ENCODE peak calls at places on chromosomes 13 and 19, in four cellular contexts. M is colonic mucosa, Q is lower lobe of right lung, H is left ventricle myocardium inferior. U is an unnamed sample.
A peak's percentile ranks its signal among the peaks of the same experiment; 100 is the strongest.

GRCh38 chr19:49746206-49746958 is 16.7 kb downstream of the TSKS start:
- DNase-seq in M (peak; percentile 42), Q (peak; percentile 70), H (peak; percentile 38), U (no peak)

GRCh38 chr13:51935326-51936171 is 73.8 kb downstream of the CCDC70 start:
- DNase-seq in M (peak; percentile 52), Q (no peak), H (no peak), U (no peak)

GRCh38 chr19:49069026-49069425 is 3.5 kb downstream of the KCNA7 start:
- DNase-seq in M (no peak), Q (no peak), H (no peak), U (no peak)

GRCh38 chr13:30829145-30829544 is 76.9 kb upstream of the MEDAG start:
- DNase-seq in M (no peak), Q (no peak), H (no peak), U (peak; percentile 91)

GRCh38 chr13:76992548-76993001 is 694 bp downstream of the CLN5 start:
- DNase-seq in M (peak; percentile 61), Q (no peak), H (no peak), U (no peak)

GRCh38 chr13:110685305-110685704 is 20.6 kb downstream of the CARS2 start:
- DNase-seq in M (no peak), Q (no peak), H (no peak), U (no peak)

GRCh38 chr19:12527034-12527836 is 24.0 kb downstream of the ZNF564 start:
- DNase-seq in M (no peak), Q (no peak), H (no peak), U (peak; percentile 6)

GRCh38 chr13:51961493-51962403 is 49.5 kb downstream of the ATP7B start:
- DNase-seq in M (no peak), Q (no peak), H (no peak), U (no peak)

GRCh38 chr19:16657384-16657783 is 2.6 kb downstream of the SMIM7 start:
- DNase-seq in M (no peak), Q (no peak), H (no peak), U (no peak)

GRCh38 chr19:33430674-33431277 is 57.3 kb downstream of the CEBPG start:
- DNase-seq in M (peak; percentile 68), Q (peak; percentile 68), H (peak; percentile 59), U (peak; percentile 63)

GRCh38 chr19:34254552-34255432 is at the start of gene GARRE1:
- DNase-seq in M (peak; percentile 41), Q (peak; percentile 59), H (peak; percentile 45), U (peak; percentile 75)

GRCh38 chr13:113577881-113578435 is 6.6 kb upstream of the TFDP1 start:
- DNase-seq in M (no peak), Q (no peak), H (no peak), U (no peak)

GRCh38 chr13:33676700-33677048 is 141.3 kb upstream of the RFC3 start:
- DNase-seq in M (peak; percentile 70), Q (peak; percentile 50), H (peak; percentile 31), U (no peak)

GRCh38 chr19:7187605-7188339 is 106.4 kb downstream of the INSR start:
- DNase-seq in M (no peak), Q (no peak), H (no peak), U (no peak)

GRCh38 chr19:47273313-47274070 is 1.2 kb upstream of the INAFM1 start:
- DNase-seq in M (peak; percentile 97), Q (peak; percentile 95), H (peak; percentile 92), U (peak; percentile 85)

GRCh38 chr19:55526216-55527196 is 10.4 kb downstream of the SBK2 start:
- DNase-seq in M (peak; percentile 81), Q (peak; percentile 84), H (peak; percentile 82), U (peak; percentile 84)

GRCh38 chr13:23506821-23507210 is 63.4 kb upstream of the TNFRSF19 start:
- DNase-seq in M (no peak), Q (no peak), H (no peak), U (no peak)

GRCh38 chr13:75139291-75139690 is 342.7 kb downstream of the TBC1D4 start:
- DNase-seq in M (no peak), Q (no peak), H (no peak), U (no peak)

GRCh38 chr19:38693380-38694223 is 46.2 kb downstream of the ACTN4 start:
- DNase-seq in M (no peak), Q (no peak), H (no peak), U (peak; percentile 94)

GRCh38 chr19:32397736-32398135 is 7.8 kb upstream of the DPY19L3 start:
- DNase-seq in M (no peak), Q (no peak), H (no peak), U (peak; percentile 16)

GRCh38 chr13:24097667-24098066 is 62.9 kb upstream of the SPATA13 start:
- DNase-seq in M (no peak), Q (no peak), H (no peak), U (no peak)

GRCh38 chr13:105334211-105334610 is 1201.3 kb downstream of the EFNB2 start:
- DNase-seq in M (no peak), Q (no peak), H (no peak), U (no peak)

GRCh38 chr19:18503971-18504885 is 17.6 kb downstream of the ELL start:
- DNase-seq in M (peak; percentile 90), Q (no peak), H (no peak), U (no peak)

GRCh38 chr13:47794963-47795362 is 206.1 kb downstream of the SUCLA2 start:
- DNase-seq in M (no peak), Q (no peak), H (no peak), U (no peak)

GRCh38 chr19:8036438-8037099 is 16.0 kb upstream of the CCL25 start:
- DNase-seq in M (no peak), Q (no peak), H (no peak), U (no peak)

GRCh38 chr19:45905016-45905415 is 2.6 kb upstream of the MYPOP start:
- DNase-seq in M (no peak), Q (no peak), H (no peak), U (no peak)

GRCh38 chr13:109782066-109782822 is 4.1 kb downstream of the IRS2 start:
- DNase-seq in M (no peak), Q (no peak), H (no peak), U (no peak)

GRCh38 chr13:110000534-110001345 is 214.4 kb upstream of the IRS2 start:
- DNase-seq in M (no peak), Q (no peak), H (no peak), U (no peak)

DNA sequence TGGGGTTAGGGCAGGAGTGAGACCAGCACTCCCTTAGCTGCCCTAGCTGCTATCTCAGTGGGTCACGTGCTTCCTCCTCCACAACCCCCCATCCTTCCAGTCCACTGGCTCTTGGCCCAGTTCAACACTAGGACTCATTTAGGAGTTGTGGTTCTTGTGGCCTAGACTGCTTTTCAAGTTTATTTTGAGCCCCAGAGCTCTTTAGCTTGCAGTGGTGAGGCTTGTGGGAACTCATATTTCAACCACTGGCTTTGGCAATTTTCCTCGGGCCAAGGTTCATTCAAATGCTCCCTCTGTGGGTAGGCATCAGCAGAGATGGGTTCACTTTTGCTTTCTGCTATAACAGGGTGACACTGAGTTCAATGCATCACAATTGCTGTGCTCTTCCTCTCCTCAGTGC is 436.2 kb upstream of the SLITRK5 start:
- DNase-seq in M (no peak), Q (no peak), H (no peak), U (no peak)
- TF ChIP-seq CTCF in M (no peak), Q (no peak), H (no peak), U (no peak)

DNA sequence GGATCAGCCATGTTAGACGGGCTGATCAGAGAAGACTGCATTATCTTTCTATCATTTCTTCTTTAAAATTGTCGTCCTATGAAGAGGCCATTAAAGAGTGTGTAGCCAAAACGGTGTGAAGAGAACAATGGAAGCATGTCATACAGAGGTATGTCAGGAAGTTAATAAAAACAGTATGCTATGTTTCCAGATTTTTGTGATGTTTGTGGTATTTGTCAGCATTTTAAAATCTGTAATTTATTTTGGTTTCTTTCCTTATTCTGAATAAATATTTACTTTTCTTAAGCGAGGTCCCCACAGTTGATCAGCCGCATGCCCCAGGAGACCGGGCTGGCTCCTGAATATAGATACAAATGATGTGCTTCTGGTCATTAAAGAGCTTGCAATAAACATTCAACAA is 142.9 kb upstream of the SERP2 start:
- DNase-seq in M (no peak), Q (no peak), H (no peak), U (peak; percentile 46)
- H3K27ac ChIP-seq in M (peak overlapping the region; percentile 7), Q (no peak overlapping the region), H (no peak overlapping the region), U (peak overlapping the region; percentile 99)

DNA sequence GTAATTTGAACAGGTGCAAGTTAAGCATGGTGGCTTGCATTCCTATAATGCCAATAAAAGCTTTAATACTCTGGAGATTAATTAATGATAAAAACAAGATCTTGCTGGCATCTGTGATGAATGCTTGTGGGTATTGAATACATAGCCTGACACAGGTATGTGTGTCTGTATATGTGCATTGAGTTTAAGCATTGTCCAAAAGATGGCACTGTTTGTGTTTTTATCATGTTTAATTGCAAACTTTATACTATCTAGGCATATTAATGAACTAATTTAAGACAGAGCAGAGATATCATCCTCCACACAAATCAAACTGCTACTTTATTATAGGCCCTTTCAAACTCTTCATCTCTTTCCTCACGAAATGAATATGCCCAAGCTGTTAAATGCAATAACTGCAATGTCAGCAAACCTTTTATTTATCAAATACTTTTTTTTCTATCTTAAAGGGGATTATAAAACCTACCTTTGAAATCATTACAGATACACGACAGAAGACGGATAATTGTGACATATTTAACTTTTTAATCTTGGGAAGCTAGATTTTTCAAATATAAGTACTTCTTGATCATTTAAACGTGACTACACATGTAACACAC is 86.5 kb downstream of the TNFSF11 start:
- DNase-seq in M (no peak), Q (no peak), H (no peak), U (no peak)
- TF ChIP-seq CTCF in M (no peak), Q (no peak), H (peak; percentile 49), U (peak; percentile 49)

DNA sequence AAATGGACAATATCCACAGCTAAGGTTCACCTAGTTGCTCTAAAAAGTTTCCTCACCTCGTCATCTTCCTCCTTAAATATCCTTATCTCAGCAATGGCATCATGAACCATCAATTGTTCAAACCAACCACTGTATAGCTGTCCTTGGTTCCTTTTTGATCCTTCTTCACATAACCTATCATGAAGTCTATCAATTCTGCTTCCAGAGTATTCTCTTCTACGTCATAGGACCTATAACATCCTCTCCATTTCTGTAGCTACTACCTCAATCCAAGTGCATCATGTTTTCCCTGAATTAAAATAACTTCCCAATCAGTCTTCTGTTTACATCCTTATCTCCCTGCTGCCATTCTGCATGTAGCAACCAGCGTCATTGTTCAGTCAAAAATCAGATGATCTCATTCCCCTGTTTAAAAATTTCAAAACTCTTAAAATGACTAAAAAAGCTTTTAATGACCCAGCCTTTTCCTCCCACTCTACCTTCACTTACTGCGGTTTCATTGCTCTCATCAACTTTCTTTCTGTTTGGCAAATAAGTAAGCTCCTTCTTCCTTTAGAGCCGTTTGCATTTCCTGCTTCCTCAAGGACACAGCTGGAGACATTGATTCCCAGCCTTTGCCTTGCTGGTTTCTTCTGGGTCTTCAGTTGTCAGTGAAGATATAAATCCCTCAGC is 223.9 kb upstream of the MIR17HG start:
- DNase-seq in M (no peak), Q (no peak), H (no peak), U (no peak)
- H3K27ac ChIP-seq in M (no peak overlapping the region), Q (no peak overlapping the region), H (no peak overlapping the region), U (no peak overlapping the region)

DNA sequence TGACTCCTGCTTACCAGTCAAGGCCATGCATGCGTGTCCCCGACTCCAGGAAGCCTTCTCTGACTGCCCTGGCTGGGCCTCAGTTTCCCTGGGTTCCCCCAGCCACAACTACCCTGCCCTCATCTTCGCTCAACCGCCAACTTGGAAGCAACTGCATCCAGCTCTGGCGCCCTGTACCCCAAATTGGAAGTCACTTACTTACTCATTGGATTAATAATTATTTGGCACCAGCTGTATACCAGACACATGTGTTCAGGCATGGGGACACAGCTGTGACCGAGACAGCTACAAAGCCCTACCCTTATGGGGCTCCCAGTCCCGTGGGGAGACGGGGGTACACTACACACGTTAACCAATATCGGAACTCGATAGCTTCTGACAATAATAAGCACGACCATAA is 10.9 kb upstream of the SEMA6B start:
- DNase-seq in M (no peak), Q (no peak), H (no peak), U (no peak)
- TF ChIP-seq CTCF in M (no peak), Q (no peak), H (no peak), U (no peak)

GRCh38 chr13:102781591-102781990 is 8.0 kb upstream of the TEX30 start:
- DNase-seq in M (no peak), Q (no peak), H (no peak), U (no peak)
- H3K27ac ChIP-seq in M (no peak overlapping the region), Q (no peak overlapping the region), H (no peak overlapping the region), U (no peak overlapping the region)

U was measured in PC-9.